ENCODE peak calls at places on chromosomes 1 and 21, in four cellular contexts. C is GM12878, F is K562, J is HepG2. G is an unnamed sample.

GRCh38 chr1:201026746-201027145 is 3.2 kb upstream of the KIF21B start:
- DNase-seq in C (no peak), F (no peak), J (no peak), G (no peak)

GRCh38 chr1:220271706-220272046 is 577 bp downstream of the RAB3GAP2 start:
- DNase-seq in C (no peak), F (peak), J (no peak), G (peak)

GRCh38 chr1:13764533-13764932 is 64.5 kb downstream of the PRDM2 start:
- DNase-seq in C (no peak), F (no peak), J (no peak), G (no peak)

GRCh38 chr1:21586926-21587601 is 77.8 kb downstream of the ALPL start:
- DNase-seq in C (no peak), F (peak), J (peak), G (peak)

GRCh38 chr21:38679531-38679930 is 126.2 kb upstream of the ETS2 start:
- DNase-seq in C (peak), F (peak), J (no peak), G (no peak)

GRCh38 chr1:28326980-28327379 is 1.9 kb upstream of the MED18 start:
- DNase-seq in C (no peak), F (no peak), J (no peak), G (no peak)

GRCh38 chr1:10806966-10807365 is 10.5 kb upstream of the CASZ1 start:
- DNase-seq in C (no peak), F (no peak), J (no peak), G (no peak)

GRCh38 chr1:224809137-224809536 is 120.3 kb upstream of the DNAH14 start:
- DNase-seq in C (no peak), F (no peak), J (no peak), G (no peak)

GRCh38 chr1:48870596-48870995 is 93.9 kb upstream of the BEND5 start:
- DNase-seq in C (no peak), F (no peak), J (no peak), G (no peak)

GRCh38 chr21:44424608-44425306 is 30.6 kb upstream of the LRRC3 start:
- DNase-seq in C (no peak), F (no peak), J (no peak), G (no peak)

GRCh38 chr1:38567401-38567800 is 292.2 kb downstream of the RRAGC start:
- DNase-seq in C (no peak), F (no peak), J (peak), G (no peak)

GRCh38 chr21:45040114-45040715 is 34.2 kb upstream of the ADARB1 start:
- DNase-seq in C (no peak), F (no peak), J (no peak), G (peak)

GRCh38 chr1:77489910-77490309 is 192.5 kb downstream of the ZZZ3 start:
- DNase-seq in C (no peak), F (no peak), J (no peak), G (no peak)

DNA sequence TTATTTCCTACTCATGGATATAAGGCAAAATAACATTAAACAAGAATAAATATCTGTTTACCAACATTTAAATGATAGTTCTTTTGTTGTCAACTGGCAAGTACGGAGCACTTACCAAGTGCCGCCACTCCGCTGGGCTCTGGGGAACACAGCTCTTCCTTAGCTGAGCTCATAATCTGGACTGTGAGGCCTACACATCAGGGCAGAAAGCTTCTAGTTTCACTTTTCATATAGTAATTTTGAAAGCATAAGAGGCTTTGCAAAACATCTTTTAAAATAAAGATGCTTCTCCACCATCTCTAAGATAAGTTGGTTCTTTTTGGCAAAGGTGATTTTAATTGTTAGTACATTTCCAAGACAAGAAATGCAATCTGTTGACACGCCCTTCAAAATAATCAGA is 239.6 kb upstream of the C1orf105 start:
- DNase-seq in C (peak), F (no peak), J (no peak), G (no peak)
- TF ChIP-seq SIN3A in C (no peak), F (no peak), J (no peak), G (no peak)

GRCh38 chr1:25729774-25730173 is 70.2 kb upstream of the SELENON start:
- DNase-seq in C (no peak), F (no peak), J (no peak), G (no peak)

GRCh38 chr1:25733271-25733670 is 66.7 kb upstream of the SELENON start:
- DNase-seq in C (no peak), F (no peak), J (no peak), G (no peak)

GRCh38 chr1:25731148-25731547 is 68.8 kb upstream of the SELENON start:
- DNase-seq in C (no peak), F (no peak), J (no peak), G (no peak)

GRCh38 chr1:25731626-25732370 is 68.2 kb upstream of the SELENON start:
- DNase-seq in C (no peak), F (no peak), J (no peak), G (no peak)

GRCh38 chr1:25732821-25733220 is 67.2 kb upstream of the SELENON start:
- DNase-seq in C (no peak), F (no peak), J (no peak), G (no peak)
- TF ChIP-seq FOXM1 in C (no peak), F (no peak), J (no peak), G (no peak)

GRCh38 chr21:15826908-15827601 is 97.3 kb downstream of the USP25 start:
- DNase-seq in C (no peak), F (no peak), J (no peak), G (no peak)
- TF ChIP-seq EP300 in C (no peak), F (no peak), J (no peak), G (no peak)

GRCh38 chr1:96445296-96445695 is 276.3 kb upstream of the PTBP2 start:
- DNase-seq in C (no peak), F (no peak), J (no peak), G (no peak)
- TF ChIP-seq SIN3A in C (no peak), F (no peak), J (no peak), G (no peak)